ENCODE peak calls at places on chromosomes 7 and 10, in seven cellular contexts. J is choroid plexus epithelial cell, L is cardiac fibroblast, H is heart right ventricle, P is psoas muscle, V is BJ, S is AG10803. U is an unnamed sample.

GRCh38 chr7:1098243-1099153 is 10.6 kb downstream of the GPER1 start:
- DNase-seq in L (no peak), J (no peak), P (peak; percentile 22), V (no peak), H (no peak), S (no peak), U (no peak)

GRCh38 chr10:633279-634245 is 55.9 kb downstream of the DIP2C start:
- DNase-seq in S (no peak), H (no peak), V (no peak), L (no peak), P (no peak), J (no peak), U (no peak)

GRCh38 chr7:83599131-83599530 is 49.8 kb downstream of the SEMA3E start:
- DNase-seq in V (no peak), P (no peak), J (peak; percentile 23), L (no peak), H (no peak), S (no peak), U (no peak)

GRCh38 chr10:113457408-113457807 is 95.4 kb upstream of the HABP2 start:
- DNase-seq in J (no peak), P (no peak), H (no peak), L (no peak), V (no peak), S (no peak), U (no peak)

GRCh38 chr7:28551311-28551710 is 139.0 kb downstream of the CREB5 start:
- DNase-seq in V (no peak), S (no peak), J (no peak), H (no peak), P (no peak), L (no peak), U (no peak)

GRCh38 chr7:50379082-50379481 is 71.1 kb downstream of the FIGNL1 start:
- DNase-seq in H (no peak), L (no peak), J (peak; percentile 2), S (no peak), V (no peak), P (no peak), U (no peak)

GRCh38 chr10:59803714-59804113 is 50.5 kb upstream of the MRLN start:
- DNase-seq in H (no peak), V (no peak), L (no peak), P (no peak), S (no peak), J (no peak), U (no peak)

GRCh38 chr10:11215468-11215867 is 197.8 kb downstream of the CELF2 start:
- DNase-seq in L (no peak), H (no peak), V (no peak), S (no peak), J (no peak), P (no peak), U (no peak)

GRCh38 chr7:144027070-144027469 is 21.7 kb upstream of the OR2A5 start:
- DNase-seq in S (peak; percentile 23), V (no peak), L (peak; percentile 71), J (peak; percentile 78), H (no peak), P (no peak), U (no peak)

GRCh38 chr7:47474937-47475879 is 106.7 kb downstream of the TNS3 start:
- DNase-seq in P (peak; percentile 95), V (peak; percentile 78), H (peak; percentile 88), L (peak; percentile 92), S (peak; percentile 93), J (peak; percentile 97), U (no peak)

GRCh38 chr10:102121739-102122372 is 1.7 kb upstream of the LDB1 start:
- DNase-seq in H (peak; percentile 53), J (peak; percentile 75), P (no peak), L (peak; percentile 77), S (peak; percentile 49), V (no peak), U (no peak)

GRCh38 chr10:71708301-71708703 is 11.3 kb downstream of the C10orf105 start:
- DNase-seq in J (peak; percentile 49), V (no peak), P (peak; percentile 75), H (peak; percentile 50), L (peak; percentile 48), S (no peak), U (peak; percentile 68)

GRCh38 chr10:64206409-64206808 is 685.2 kb downstream of the REEP3 start:
- DNase-seq in P (no peak), H (no peak), J (no peak), V (no peak), L (no peak), S (no peak), U (no peak)

GRCh38 chr10:64215088-64215487 is 693.9 kb downstream of the REEP3 start:
- DNase-seq in V (no peak), S (no peak), L (no peak), J (no peak), H (no peak), P (no peak), U (no peak)

GRCh38 chr10:64211466-64211865 is 690.3 kb downstream of the REEP3 start:
- DNase-seq in H (no peak), P (no peak), L (no peak), V (no peak), S (no peak), J (no peak), U (no peak)

GRCh38 chr10:64209574-64209973 is 688.4 kb downstream of the REEP3 start:
- DNase-seq in J (peak; percentile 1), H (peak; percentile 55), P (no peak), V (no peak), S (no peak), L (no peak), U (no peak)

GRCh38 chr10:64210211-64210610 is 689.0 kb downstream of the REEP3 start:
- DNase-seq in L (no peak), V (no peak), S (no peak), J (no peak), P (no peak), H (no peak), U (no peak)
- H3K4me3 ChIP-seq in L (no peak overlapping the region), V (no peak overlapping the region), S (no peak overlapping the region), J (no peak overlapping the region), P (no peak overlapping the region), H (no peak overlapping the region), U (no peak overlapping the region)

GRCh38 chr10:25177093-25177753 is 2.4 kb downstream of the GPR158 start:
- DNase-seq in S (no peak), P (no peak), J (no peak), V (no peak), L (no peak), H (no peak), U (no peak)
- H3K4me3 ChIP-seq in S (no peak overlapping the region), P (no peak overlapping the region), J (no peak overlapping the region), V (no peak overlapping the region), L (peak overlapping the region; percentile 75), H (no peak overlapping the region), U (peak overlapping the region; percentile 76)

GRCh38 chr10:100349087-100349486 is 2.1 kb downstream of the SCD start:
- DNase-seq in V (no peak), J (no peak), L (no peak), S (no peak), H (no peak), P (no peak), U (no peak)
- H3K4me3 ChIP-seq in V (no peak overlapping the region), J (peak overlapping the region; percentile 89), L (peak overlapping the region; percentile 95), S (no peak overlapping the region), H (no peak overlapping the region), P (no peak overlapping the region), U (peak overlapping the region; percentile 95)

GRCh38 chr7:100152937-100153666 is 4.4 kb downstream of the LAMTOR4 start:
- DNase-seq in L (no peak), J (no peak), H (no peak), S (no peak), V (no peak), P (no peak), U (no peak)
- H3K4me3 ChIP-seq in L (no peak overlapping the region), J (no peak overlapping the region), H (no peak overlapping the region), S (no peak overlapping the region), V (no peak overlapping the region), P (no peak overlapping the region), U (no peak overlapping the region)

U was measured in dorsolateral prefrontal cortex.